ENCODE peak calls at places on chromosomes 5 and 9, in five cellular contexts. L is brain microvascular endothelial cell, C is kidney, T is AG08396, P is RKO. B is an unnamed sample.

GRCh38 chr5:92687793-92688467 is 893.1 kb downstream of the NR2F1-AS1 start:
- DNase-seq in L (peak; percentile 75), C (no peak), T (peak; percentile 52), P (peak; percentile 11), B (peak; percentile 15)

GRCh38 chr9:4077499-4078102 is 222.3 kb downstream of the GLIS3 start:
- DNase-seq in L (peak; percentile 84), C (peak; percentile 87), T (peak; percentile 54), P (peak; percentile 61), B (no peak)

GRCh38 chr9:125761685-125762084 is 14.5 kb downstream of the PBX3 start:
- DNase-seq in L (no peak), C (no peak), T (no peak), P (no peak), B (no peak)

GRCh38 chr5:143521891-143522290 is 118.4 kb upstream of the NR3C1 start:
- DNase-seq in L (no peak), C (no peak), T (no peak), P (no peak), B (no peak)

GRCh38 chr9:698276-698675 is 143.2 kb upstream of the DMRT1 start:
- DNase-seq in L (peak; percentile 34), C (no peak), T (peak; percentile 33), P (no peak), B (no peak)

GRCh38 chr9:125421591-125422181 is 160.1 kb downstream of the GAPVD1 start:
- DNase-seq in L (no peak), C (peak; percentile 61), T (no peak), P (no peak), B (no peak)

GRCh38 chr5:172758077-172758835 is 12.7 kb downstream of the DUSP1 start:
- DNase-seq in L (peak; percentile 97), C (no peak), T (peak; percentile 56), P (peak; percentile 97), B (no peak)

GRCh38 chr5:42858031-42858643 is 46.4 kb upstream of the SELENOP start:
- DNase-seq in L (no peak), C (no peak), T (no peak), P (no peak), B (no peak)

GRCh38 chr5:146745937-146746577 is 132.5 kb downstream of the PPP2R2B start:
- DNase-seq in L (no peak), C (no peak), T (no peak), P (no peak), B (no peak)

GRCh38 chr5:1109542-1110259 is 2.2 kb downstream of the SLC12A7 start:
- DNase-seq in L (no peak), C (no peak), T (no peak), P (no peak), B (no peak)

GRCh38 chr5:27612161-27612560 is 573.8 kb upstream of the CDH9 start:
- DNase-seq in L (no peak), C (no peak), T (no peak), P (no peak), B (no peak)

GRCh38 chr5:145806923-145807322 is 28.2 kb downstream of the PRELID2 start:
- DNase-seq in L (no peak), C (no peak), T (no peak), P (no peak), B (no peak)

GRCh38 chr9:78973906-78974305 is 597.9 kb upstream of the TLE4 start:
- DNase-seq in L (peak; percentile 48), C (no peak), T (no peak), P (no peak), B (peak; percentile 91)

GRCh38 chr5:107670927-107671741 is at the start of gene EFNA5:
- DNase-seq in L (peak; percentile 37), C (peak; percentile 76), T (peak; percentile 56), P (peak; percentile 68), B (peak; percentile 51)

GRCh38 chr9:125700791-125701190 is 6.2 kb downstream of the MAPKAP1 start:
- DNase-seq in L (no peak), C (no peak), T (no peak), P (peak; percentile 88), B (peak; percentile 29)

GRCh38 chr9:73536403-73536802 is 384.7 kb downstream of the ANXA1 start:
- DNase-seq in L (no peak), C (no peak), T (no peak), P (no peak), B (peak; percentile 18)

GRCh38 chr5:141003791-141004601 is 37.7 kb downstream of the PCDHAC2 start:
- DNase-seq in L (no peak), C (peak; percentile 66), T (no peak), P (peak; percentile 56), B (peak; percentile 98)

GRCh38 chr5:122937914-122938313 is 92.5 kb downstream of the SNX24 start:
- DNase-seq in L (no peak), C (no peak), T (no peak), P (no peak), B (no peak)

GRCh38 chr5:109901628-109901981 is 211.9 kb downstream of the MAN2A1 start:
- DNase-seq in L (no peak), C (no peak), T (no peak), P (no peak), B (no peak)

GRCh38 chr9:95736891-95737522 is 138.5 kb upstream of the ERCC6L2 start:
- DNase-seq in L (no peak), C (no peak), T (no peak), P (no peak), B (no peak)

GRCh38 chr5:53031695-53032096 is 42.5 kb downstream of the ITGA2 start:
- DNase-seq in L (peak; percentile 89), C (no peak), T (peak; percentile 31), P (peak; percentile 9), B (peak; percentile 94)

B was measured in foreskin keratinocyte.